ENCODE peak calls at places on chromosomes 1 and 21, in four cellular contexts. One of them, this sample, is unnamed.

GRCh38 chr1:15953791-15954201 is 22.1 kb downstream of the ZBTB17 start:
- DNase-seq in K562: no peak
- DNase-seq in GM12878: no peak
- DNase-seq in GM12891: no peak
- DNase-seq in this sample: no peak

GRCh38 chr1:225777058-225777582 is 506 bp upstream of the SRP9 start:
- DNase-seq in GM12878: no peak
- DNase-seq in GM12891: no peak
- DNase-seq in K562: no peak
- DNase-seq in this sample: no peak

GRCh38 chr1:201361652-201362504 is 15.6 kb downstream of the TNNT2 start:
- DNase-seq in GM12891: peak
- DNase-seq in K562: peak
- DNase-seq in GM12878: no peak
- DNase-seq in this sample: peak

GRCh38 chr1:236214761-236215160 is 67.0 kb downstream of the ERO1B start:
- DNase-seq in K562: no peak
- DNase-seq in GM12878: no peak
- DNase-seq in GM12891: no peak
- DNase-seq in this sample: no peak

GRCh38 chr1:64474639-64475038 is 4.7 kb downstream of the CACHD1 start:
- DNase-seq in GM12878: no peak
- DNase-seq in K562: no peak
- DNase-seq in GM12891: no peak
- DNase-seq in this sample: no peak

GRCh38 chr1:25765910-25766645 is 33.9 kb upstream of the SELENON start:
- DNase-seq in K562: no peak
- DNase-seq in GM12891: no peak
- DNase-seq in GM12878: no peak
- DNase-seq in this sample: no peak

GRCh38 chr21:26977741-26978140 is 10.9 kb upstream of the ADAMTS5 start:
- DNase-seq in K562: no peak
- DNase-seq in GM12878: no peak
- DNase-seq in GM12891: no peak
- DNase-seq in this sample: no peak

GRCh38 chr1:234009668-234010067 is 105.2 kb downstream of the SLC35F3 start:
- DNase-seq in GM12878: no peak
- DNase-seq in GM12891: no peak
- DNase-seq in K562: no peak
- DNase-seq in this sample: no peak

GRCh38 chr1:114347431-114348209 is 163.4 kb downstream of the TRIM33 start:
- DNase-seq in GM12878: no peak
- DNase-seq in GM12891: no peak
- DNase-seq in K562: no peak
- DNase-seq in this sample: no peak

GRCh38 chr21:43644609-43645008 is 14.7 kb downstream of the HSF2BP start:
- DNase-seq in GM12878: no peak
- DNase-seq in K562: no peak
- DNase-seq in GM12891: no peak
- DNase-seq in this sample: no peak

GRCh38 chr1:235313262-235313661 is 14.7 kb downstream of the ARID4B start:
- DNase-seq in K562: no peak
- DNase-seq in GM12891: no peak
- DNase-seq in GM12878: no peak
- DNase-seq in this sample: no peak

GRCh38 chr1:77386276-77386675 is 104.5 kb downstream of the AK5 start:
- DNase-seq in GM12891: no peak
- DNase-seq in K562: no peak
- DNase-seq in GM12878: no peak
- DNase-seq in this sample: no peak

GRCh38 chr1:83769594-83770321 is 229.2 kb downstream of the TTLL7 start:
- DNase-seq in GM12878: no peak
- DNase-seq in K562: no peak
- DNase-seq in GM12891: no peak
- DNase-seq in this sample: no peak

GRCh38 chr1:14706656-14707055 is 108.2 kb downstream of the KAZN start:
- DNase-seq in K562: no peak
- DNase-seq in GM12878: no peak
- DNase-seq in GM12891: no peak
- DNase-seq in this sample: no peak

GRCh38 chr1:24705260-24706073 is 39.8 kb upstream of the CLIC4 start:
- DNase-seq in K562: peak
- DNase-seq in GM12891: peak
- DNase-seq in GM12878: peak
- DNase-seq in this sample: no peak

GRCh38 chr1:181626252-181626938 is 143.1 kb downstream of the CACNA1E start:
- DNase-seq in GM12891: no peak
- DNase-seq in GM12878: no peak
- DNase-seq in K562: no peak
- DNase-seq in this sample: no peak

GRCh38 chr1:20601123-20601825 is 12.4 kb downstream of the CDA start:
- DNase-seq in K562: peak
- DNase-seq in GM12891: no peak
- DNase-seq in GM12878: no peak
- DNase-seq in this sample: no peak

GRCh38 chr1:229363723-229364122 is 20.9 kb upstream of the CCSAP start:
- DNase-seq in GM12891: no peak
- DNase-seq in GM12878: no peak
- DNase-seq in K562: no peak
- DNase-seq in this sample: no peak

GRCh38 chr1:91427741-91428140 is 23.1 kb upstream of the HFM1 start:
- DNase-seq in GM12878: no peak
- DNase-seq in GM12891: no peak
- DNase-seq in K562: no peak
- DNase-seq in this sample: no peak

GRCh38 chr21:41170442-41170841 is 2.5 kb downstream of the BACE2 start:
- DNase-seq in K562: peak
- DNase-seq in GM12891: peak
- DNase-seq in GM12878: no peak
- DNase-seq in this sample: peak

GRCh38 chr1:14910947-14911721 is 242.4 kb upstream of the TMEM51 start:
- DNase-seq in GM12878: no peak
- DNase-seq in K562: no peak
- DNase-seq in GM12891: no peak
- DNase-seq in this sample: no peak

GRCh38 chr1:94628174-94628843 is 86.8 kb upstream of the F3 start:
- DNase-seq in GM12891: no peak
- DNase-seq in K562: no peak
- DNase-seq in GM12878: no peak
- DNase-seq in this sample: no peak

GRCh38 chr1:20993716-20994115 is 183.0 kb downstream of the EIF4G3 start:
- DNase-seq in GM12891: no peak
- DNase-seq in K562: no peak
- DNase-seq in GM12878: no peak
- DNase-seq in this sample: no peak

GRCh38 chr21:14548751-14549150 is 2.6 kb upstream of the SAMSN1 start:
- DNase-seq in GM12891: no peak
- DNase-seq in GM12878: no peak
- DNase-seq in K562: no peak
- DNase-seq in this sample: no peak

GRCh38 chr1:236575523-236575922 is 28.8 kb downstream of the HEATR1 start:
- DNase-seq in GM12878: no peak
- DNase-seq in K562: no peak
- DNase-seq in GM12891: no peak
- DNase-seq in this sample: no peak

GRCh38 chr1:200364831-200365230 is 45.0 kb downstream of the ZNF281 start:
- DNase-seq in K562: no peak
- DNase-seq in GM12891: no peak
- DNase-seq in GM12878: no peak
- DNase-seq in this sample: no peak

GRCh38 chr1:59481915-59482505 is 185.1 kb downstream of the FGGY start:
- DNase-seq in GM12891: no peak
- DNase-seq in K562: no peak
- DNase-seq in GM12878: no peak
- DNase-seq in this sample: no peak

GRCh38 chr1:227848430-227848932 is 33.0 kb downstream of the PRSS38 start:
- DNase-seq in GM12878: no peak
- DNase-seq in GM12891: no peak
- DNase-seq in K562: peak
- DNase-seq in this sample: no peak

GRCh38 chr1:64343105-64343960 is 126.6 kb upstream of the CACHD1 start:
- DNase-seq in GM12878: no peak
- DNase-seq in K562: no peak
- DNase-seq in GM12891: no peak
- DNase-seq in this sample: no peak

GRCh38 chr21:45510466-45510955 is 31.7 kb downstream of the SLC19A1 start:
- DNase-seq in GM12891: no peak
- DNase-seq in GM12878: no peak
- DNase-seq in K562: no peak
- DNase-seq in this sample: no peak

GRCh38 chr21:33797565-33797964 is 118.0 kb downstream of the ATP5PO start:
- DNase-seq in GM12891: no peak
- DNase-seq in K562: no peak
- DNase-seq in GM12878: no peak
- DNase-seq in this sample: no peak

GRCh38 chr1:230866171-230866811 is 2.0 kb downstream of the C1orf198 start:
- DNase-seq in K562: peak
- DNase-seq in GM12878: no peak
- DNase-seq in GM12891: no peak
- DNase-seq in this sample: no peak

GRCh38 chr1:119321661-119322419 is 46.7 kb upstream of the HAO2 start:
- DNase-seq in K562: no peak
- DNase-seq in GM12878: no peak
- DNase-seq in GM12891: no peak
- DNase-seq in this sample: no peak

GRCh38 chr1:202029171-202029665 is 18.8 kb downstream of the ELF3 start:
- DNase-seq in GM12891: no peak
- DNase-seq in K562: peak
- DNase-seq in GM12878: no peak
- DNase-seq in this sample: no peak

GRCh38 chr1:211938473-211939080 is 96.8 kb downstream of the INTS7 start:
- DNase-seq in K562: no peak
- DNase-seq in GM12891: no peak
- DNase-seq in GM12878: peak
- DNase-seq in this sample: no peak

GRCh38 chr1:9671377-9672140 is 20.0 kb downstream of the PIK3CD start:
- DNase-seq in GM12878: no peak
- DNase-seq in GM12891: no peak
- DNase-seq in K562: no peak
- DNase-seq in this sample: no peak
- TF ChIP-seq SPI1 in GM12878: no peak
- TF ChIP-seq SPI1 in GM12891: no peak
- TF ChIP-seq SPI1 in K562: no peak
- TF ChIP-seq SPI1 in this sample: no peak

GRCh38 chr1:47533176-47534039 is 95.6 kb downstream of the FOXD2 start:
- DNase-seq in GM12891: no peak
- DNase-seq in K562: peak
- DNase-seq in GM12878: no peak
- DNase-seq in this sample: no peak
- TF ChIP-seq SPI1 in GM12891: no peak
- TF ChIP-seq SPI1 in K562: no peak
- TF ChIP-seq SPI1 in GM12878: no peak
- TF ChIP-seq SPI1 in this sample: no peak

DNA sequence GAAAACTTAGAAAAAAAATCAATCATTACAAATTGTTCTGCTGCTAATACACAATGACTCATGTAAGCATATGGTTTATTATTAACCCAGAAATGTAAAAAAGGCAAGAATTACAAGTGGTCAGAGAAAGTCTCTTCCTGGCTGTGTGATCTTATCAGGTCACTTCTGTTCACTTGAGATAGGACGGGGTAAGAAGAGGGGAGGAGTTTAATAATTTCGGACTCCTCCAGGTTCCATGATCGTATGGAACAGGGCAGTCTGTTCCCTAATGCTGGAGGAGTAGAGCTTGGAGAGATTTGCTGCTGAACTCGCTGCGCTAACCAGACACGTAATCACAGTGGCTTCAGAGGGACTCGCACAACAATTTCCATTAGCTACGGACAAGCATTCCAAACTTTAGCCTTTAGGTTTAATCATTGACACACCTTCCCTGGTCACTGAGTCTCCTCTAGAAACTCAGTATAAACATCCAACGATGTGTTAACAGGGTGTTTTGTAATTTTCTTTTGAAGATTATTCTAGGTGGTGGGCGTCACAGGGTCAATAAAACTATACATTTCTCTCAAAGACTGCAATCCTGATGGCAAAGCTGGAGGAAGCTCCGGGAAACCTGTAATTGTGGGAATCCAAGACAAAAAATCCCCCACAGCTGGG is 1.3 kb downstream of the CRYZ start:
- DNase-seq in K562: peak
- DNase-seq in GM12878: no peak
- DNase-seq in GM12891: no peak
- DNase-seq in this sample: no peak
- TF ChIP-seq SPI1 in K562: no peak
- TF ChIP-seq SPI1 in GM12878: no peak
- TF ChIP-seq SPI1 in GM12891: no peak
- TF ChIP-seq SPI1 in this sample: no peak

GRCh38 chr1:191206808-191207207 is 729.1 kb upstream of the BRINP3 start:
- DNase-seq in GM12878: no peak
- DNase-seq in K562: no peak
- DNase-seq in GM12891: no peak
- DNase-seq in this sample: no peak
- TF ChIP-seq SPI1 in GM12878: no peak
- TF ChIP-seq SPI1 in K562: no peak
- TF ChIP-seq SPI1 in GM12891: no peak
- TF ChIP-seq SPI1 in this sample: no peak

GRCh38 chr1:162093095-162093494 is 23.6 kb downstream of the NOS1AP start:
- DNase-seq in K562: no peak
- DNase-seq in GM12891: no peak
- DNase-seq in GM12878: no peak
- DNase-seq in this sample: no peak

GRCh38 chr1:162089748-162090147 is 20.3 kb downstream of the NOS1AP start:
- DNase-seq in K562: no peak
- DNase-seq in GM12878: no peak
- DNase-seq in GM12891: no peak
- DNase-seq in this sample: no peak

GRCh38 chr1:162088281-162088969 is 18.9 kb downstream of the NOS1AP start:
- DNase-seq in GM12878: no peak
- DNase-seq in K562: no peak
- DNase-seq in GM12891: no peak
- DNase-seq in this sample: no peak

GRCh38 chr1:162091681-162092524 is 22.4 kb downstream of the NOS1AP start:
- DNase-seq in GM12891: no peak
- DNase-seq in K562: no peak
- DNase-seq in GM12878: no peak
- DNase-seq in this sample: no peak

GRCh38 chr1:162090378-162090777 is 20.9 kb downstream of the NOS1AP start:
- DNase-seq in GM12878: no peak
- DNase-seq in GM12891: no peak
- DNase-seq in K562: no peak
- DNase-seq in this sample: no peak
- TF ChIP-seq SPI1 in GM12878: no peak
- TF ChIP-seq SPI1 in GM12891: no peak
- TF ChIP-seq SPI1 in K562: no peak
- TF ChIP-seq SPI1 in this sample: no peak